ENCODE peak calls at places on chromosomes 7 and 10, in eight cellular contexts. Q, H, B, E, J, S, C and X are unnamed samples.

GRCh38 chr7:132723506-132724081 is 147.3 kb upstream of the PLXNA4 start:
- DNase-seq in Q (no peak), H (no peak), B (no peak), E (no peak), J (no peak), S (no peak), C (no peak), X (no peak)

GRCh38 chr7:730501-731439 is 3.7 kb upstream of the PRKAR1B start:
- DNase-seq in Q (peak; percentile 51), H (no peak), B (no peak), E (peak; percentile 23), J (no peak), S (no peak), C (no peak), X (no peak)

GRCh38 chr7:128201067-128201689 is 39.9 kb upstream of the LEP start:
- DNase-seq in Q (no peak), H (no peak), B (no peak), E (no peak), J (no peak), S (no peak), C (no peak), X (no peak)

GRCh38 chr7:95509199-95509598 is 23.5 kb downstream of the ASB4 start:
- DNase-seq in Q (peak; percentile 82), H (no peak), B (no peak), E (peak; percentile 81), J (no peak), S (no peak), C (no peak), X (no peak)

GRCh38 chr10:126569513-126570447 is 100.7 kb downstream of the C10orf90 start:
- DNase-seq in Q (peak; percentile 91), H (peak; percentile 5), B (no peak), E (peak; percentile 89), J (no peak), S (no peak), C (no peak), X (peak; percentile 90)

GRCh38 chr7:149774237-149775175 is 1.1 kb upstream of the ZNF467 start:
- DNase-seq in Q (no peak), H (peak; percentile 11), B (no peak), E (no peak), J (peak; percentile 70), S (no peak), C (no peak), X (no peak)

GRCh38 chr7:103988468-103989199 is 824 bp downstream of the RELN start:
- DNase-seq in Q (no peak), H (peak; percentile 2), B (no peak), E (peak; percentile 10), J (no peak), S (no peak), C (no peak), X (peak; percentile 4)

GRCh38 chr10:73232887-73233286 is 14.2 kb downstream of the DNAJC9 start:
- DNase-seq in Q (no peak), H (peak; percentile 36), B (no peak), E (peak; percentile 27), J (no peak), S (no peak), C (no peak), X (no peak)

GRCh38 chr10:129676014-129676413 is 209.0 kb downstream of the MGMT start:
- DNase-seq in Q (no peak), H (no peak), B (no peak), E (no peak), J (no peak), S (no peak), C (no peak), X (no peak)

GRCh38 chr10:98256692-98257091 is 11.3 kb downstream of the LOXL4 start:
- DNase-seq in Q (no peak), H (no peak), B (no peak), E (no peak), J (no peak), S (no peak), C (no peak), X (no peak)

GRCh38 chr7:27147211-27148030 is at the start of gene HOXA6:
- DNase-seq in Q (no peak), H (no peak), B (peak; percentile 74), E (no peak), J (no peak), S (no peak), C (no peak), X (no peak)

GRCh38 chr10:22837351-22837750 is 90.5 kb upstream of the ARMC3 start:
- DNase-seq in Q (no peak), H (no peak), B (no peak), E (no peak), J (no peak), S (no peak), C (no peak), X (no peak)

GRCh38 chr7:6266699-6267098 is 5.7 kb downstream of the CYTH3 start:
- DNase-seq in Q (no peak), H (no peak), B (no peak), E (no peak), J (no peak), S (no peak), C (no peak), X (no peak)

GRCh38 chr7:91953618-91954017 is 13.0 kb downstream of the AKAP9 start:
- DNase-seq in Q (peak; percentile 7), H (peak; percentile 22), B (no peak), E (peak; percentile 53), J (no peak), S (no peak), C (no peak), X (peak; percentile 22)

GRCh38 chr7:78130443-78131200 is 332.0 kb downstream of the PHTF2 start:
- DNase-seq in Q (no peak), H (no peak), B (no peak), E (no peak), J (peak; percentile 13), S (no peak), C (no peak), X (no peak)

DNA sequence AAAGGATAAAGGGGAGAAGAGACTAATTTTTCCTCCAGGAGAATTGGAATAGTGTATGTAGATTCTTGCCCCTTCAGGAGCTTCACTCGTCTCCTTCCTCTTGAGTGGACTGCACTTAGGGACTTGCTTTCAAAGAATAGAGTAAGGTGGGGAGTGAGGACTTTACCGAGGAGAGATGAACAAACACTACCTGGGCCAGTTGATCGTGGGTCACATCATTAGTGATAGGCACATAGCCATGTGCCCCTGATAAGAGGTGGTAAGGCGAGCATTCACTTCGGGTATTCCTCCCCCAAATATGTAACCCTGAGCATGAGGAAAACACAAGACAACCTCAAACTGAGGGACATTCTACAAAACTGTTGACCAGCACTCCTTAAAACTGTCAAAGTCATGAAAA is 14.6 kb upstream of the KIFBP start:
- DNase-seq in Q (no peak), H (no peak), B (no peak), E (no peak), J (no peak), S (no peak), C (no peak), X (no peak)
- TF ChIP-seq CTCF in Q (no peak), H (no peak), B (no peak), E (no peak), J (no peak), S (no peak), C (no peak), X (no peak)

GRCh38 chr10:66927271-66927950 is 1.6 kb downstream of the LRRTM3 start:
- DNase-seq in Q (no peak), H (no peak), B (no peak), E (no peak), J (no peak), S (no peak), C (no peak), X (no peak)
- H3K4me3 ChIP-seq in Q (peak overlapping the region; percentile 40), H (no peak overlapping the region), B (no peak overlapping the region), E (no peak overlapping the region), J (no peak overlapping the region), S (no peak overlapping the region), C (no peak overlapping the region), X (no peak overlapping the region)

DNA sequence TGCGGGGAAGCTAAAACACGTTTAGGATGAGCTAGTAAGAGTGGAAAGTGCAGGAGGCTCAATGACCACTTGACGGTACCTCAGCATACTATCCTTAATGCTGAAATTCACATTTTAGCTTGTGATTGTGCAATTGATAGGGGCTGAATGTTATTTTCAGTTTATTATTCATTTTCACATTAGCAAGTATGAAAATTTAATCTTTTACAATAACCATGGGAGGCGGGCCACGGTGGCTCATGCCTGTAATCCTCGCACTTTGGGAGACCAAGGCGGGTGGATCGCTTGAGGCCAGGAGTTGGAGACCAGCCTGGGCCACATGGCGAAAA is 22.1 kb upstream of the ANLN start:
- DNase-seq in Q (no peak), H (no peak), B (no peak), E (no peak), J (peak; percentile 14), S (no peak), C (no peak), X (no peak)
- TF ChIP-seq CTCF in Q (no peak), H (no peak), B (no peak), E (no peak), J (no peak), S (no peak), C (no peak), X (no peak)

GRCh38 chr10:92692697-92693533 is 3.2 kb downstream of the HHEX start:
- DNase-seq in Q (no peak), H (no peak), B (no peak), E (no peak), J (no peak), S (no peak), C (no peak), X (no peak)

GRCh38 chr10:92693534-92693893 is 3.8 kb downstream of the HHEX start:
- DNase-seq in Q (no peak), H (no peak), B (no peak), E (no peak), J (no peak), S (no peak), C (no peak), X (no peak)

GRCh38 chr10:92697663-92698511 is 8.1 kb downstream of the HHEX start:
- DNase-seq in Q (no peak), H (peak; percentile 94), B (no peak), E (no peak), J (no peak), S (no peak), C (no peak), X (no peak)

GRCh38 chr10:92696606-92697383 is 7.0 kb downstream of the HHEX start:
- DNase-seq in Q (no peak), H (peak; percentile 62), B (no peak), E (no peak), J (no peak), S (no peak), C (no peak), X (no peak)

DNA sequence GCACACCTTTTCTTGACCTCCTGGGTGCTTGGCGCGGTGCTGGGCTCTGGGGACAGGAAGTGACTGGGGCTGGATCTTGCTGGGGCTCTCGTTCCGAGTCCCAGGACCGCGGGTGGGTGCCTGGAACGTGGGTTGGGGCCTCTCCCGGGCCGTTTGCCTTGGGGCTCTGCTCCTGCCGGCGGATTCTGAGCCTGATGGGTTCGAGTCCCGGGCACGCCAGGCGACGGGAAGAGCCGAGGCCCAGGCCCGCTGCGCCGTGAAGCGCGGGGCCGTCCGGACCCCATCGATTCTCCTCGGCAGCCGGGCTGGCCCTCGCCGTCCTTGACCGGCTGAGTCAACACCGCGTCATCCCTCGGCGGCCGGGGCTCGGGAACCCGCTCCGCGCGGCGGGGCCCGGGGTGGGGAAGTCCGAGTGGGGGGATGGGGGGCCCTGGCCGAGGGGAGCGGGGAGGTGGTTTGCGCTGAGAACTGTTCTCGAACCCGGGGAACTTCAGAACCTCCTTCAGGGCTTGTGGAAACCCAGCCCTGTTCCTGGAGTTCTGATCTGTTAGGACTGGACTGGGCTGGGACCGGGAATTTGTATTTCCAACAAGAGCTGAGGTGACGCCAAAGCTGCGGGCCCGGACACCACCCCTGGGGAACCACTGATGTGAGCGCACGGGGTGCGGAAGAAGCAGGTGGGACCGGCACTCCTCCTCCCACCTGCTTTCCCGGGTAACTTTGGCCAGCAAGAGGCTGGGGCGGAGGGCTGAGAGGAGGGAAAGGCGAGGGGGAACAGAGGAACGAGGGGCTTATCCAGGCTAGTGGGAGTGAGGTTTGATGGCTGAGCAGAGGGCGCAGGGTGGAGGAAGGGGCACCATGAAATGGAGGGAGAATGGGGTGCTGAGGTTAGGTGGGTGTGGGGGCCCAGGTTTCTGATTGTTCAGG is 6.2 kb downstream of the HHEX start:
- DNase-seq in Q (peak; percentile 42), H (no peak), B (no peak), E (peak; percentile 64), J (peak; percentile 70), S (no peak), C (peak; percentile 10), X (peak; percentile 40)
- H3K4me3 ChIP-seq in Q (peak overlapping the region; percentile 55), H (peak overlapping the region; percentile 30), B (no peak overlapping the region), E (peak overlapping the region; percentile 66), J (peak overlapping the region; percentile 28), S (no peak overlapping the region), C (no peak overlapping the region), X (peak overlapping the region; percentile 45)